ENCODE peak calls at places on chromosomes 2 and 18, in eight cellular contexts. C, I, W, N, S, L, O and A are unnamed samples.

GRCh38 chr2:38146917-38147307 is 71.0 kb upstream of the CYP1B1 start:
- DNase-seq in C (no peak), I (no peak), W (no peak), N (peak), S (no peak), L (peak), O (no peak), A (no peak)

GRCh38 chr2:226906439-226906796 is 70.6 kb downstream of the RHBDD1 start:
- DNase-seq in C (no peak), I (no peak), W (no peak), N (no peak), S (no peak), L (no peak), O (no peak), A (no peak)

GRCh38 chr2:86065512-86065911 is 40.2 kb downstream of the POLR1A start:
- DNase-seq in C (no peak), I (no peak), W (no peak), N (no peak), S (no peak), L (no peak), O (no peak), A (no peak)

GRCh38 chr2:86661333-86661732 is 37.7 kb upstream of the RNF103 start:
- DNase-seq in C (no peak), I (no peak), W (no peak), N (no peak), S (no peak), L (no peak), O (no peak), A (peak)

GRCh38 chr2:37143986-37144385 is 12.8 kb downstream of the EIF2AK2 start:
- DNase-seq in C (no peak), I (no peak), W (no peak), N (no peak), S (no peak), L (no peak), O (no peak), A (no peak)

GRCh38 chr18:41324934-41325333 is 630.1 kb upstream of the PIK3C3 start:
- DNase-seq in C (no peak), I (no peak), W (no peak), N (no peak), S (no peak), L (no peak), O (no peak), A (no peak)

GRCh38 chr18:51029378-51029693 is 677 bp upstream of the SMAD4 start:
- DNase-seq in C (no peak), I (no peak), W (no peak), N (no peak), S (no peak), L (no peak), O (no peak), A (peak)

GRCh38 chr18:60383865-60384264 is 11.3 kb upstream of the MC4R start:
- DNase-seq in C (no peak), I (no peak), W (no peak), N (no peak), S (no peak), L (no peak), O (no peak), A (no peak)

GRCh38 chr2:133885847-133886246 is 317.6 kb upstream of the NCKAP5 start:
- DNase-seq in C (no peak), I (no peak), W (no peak), N (no peak), S (no peak), L (no peak), O (peak), A (no peak)

GRCh38 chr2:7709907-7710306 is 792.7 kb downstream of the RNF144A start:
- DNase-seq in C (no peak), I (peak), W (no peak), N (no peak), S (no peak), L (no peak), O (no peak), A (no peak)